ENCODE peak calls at places on chromosomes 11 and 22, in eight cellular contexts. W, E, L, M, D, Y, T and N are unnamed samples.

GRCh38 chr22:41746563-41747400 is 47.5 kb downstream of the MEI1 start:
- DNase-seq in W (peak), E (peak), L (peak), M (peak), D (peak), Y (peak), T (peak), N (peak)

GRCh38 chr11:125320347-125321122 is 156.0 kb downstream of the PKNOX2 start:
- DNase-seq in W (no peak), E (no peak), L (no peak), M (no peak), D (no peak), Y (no peak), T (no peak), N (no peak)

GRCh38 chr11:120883404-120884135 is 140.3 kb upstream of the TBCEL start:
- DNase-seq in W (no peak), E (peak), L (no peak), M (no peak), D (peak), Y (no peak), T (peak), N (peak)

GRCh38 chr11:32071811-32072210 is 19.1 kb upstream of the RCN1 start:
- DNase-seq in W (no peak), E (peak), L (no peak), M (peak), D (peak), Y (peak), T (no peak), N (peak)

GRCh38 chr11:1877211-1878133 is 14.2 kb downstream of the PRR33 start:
- DNase-seq in W (no peak), E (no peak), L (no peak), M (no peak), D (peak), Y (peak), T (no peak), N (peak)

GRCh38 chr11:124481365-124482323 is 36.1 kb upstream of the OR8B8 start:
- DNase-seq in W (no peak), E (peak), L (no peak), M (no peak), D (peak), Y (peak), T (peak), N (peak)

GRCh38 chr11:83097671-83098070 is 26.0 kb upstream of the RAB30 start:
- DNase-seq in W (no peak), E (no peak), L (no peak), M (no peak), D (peak), Y (no peak), T (no peak), N (no peak)

GRCh38 chr22:23251445-23252093 is 71.3 kb downstream of the BCR start:
- DNase-seq in W (no peak), E (no peak), L (no peak), M (no peak), D (no peak), Y (peak), T (no peak), N (peak)

GRCh38 chr11:16871368-16871767 is 132.9 kb downstream of the C11orf58 start:
- DNase-seq in W (no peak), E (no peak), L (no peak), M (no peak), D (no peak), Y (no peak), T (no peak), N (no peak)